ENCODE peak calls at places on chromosome X, in ten cellular contexts. V, Z, M, W, K, G, C, S, J and X are unnamed samples.

GRCh38 chrX:115949900-115950822 is 220.4 kb upstream of the AGTR2 start:
- DNase-seq in W (no peak), J (no peak), M (no peak), S (peak), C (peak), K (peak), Z (peak), G (no peak), V (no peak), X (peak)

GRCh38 chrX:13092455-13092941 is 48.1 kb upstream of the FAM9C start:
- DNase-seq in C (no peak), M (peak), Z (peak), S (peak), G (no peak), K (no peak), J (no peak), W (no peak), V (no peak), X (no peak)

GRCh38 chrX:155027509-155028066 is 944 bp downstream of the FUNDC2 start:
- DNase-seq in W (peak), V (peak), J (no peak), G (peak), M (peak), K (no peak), Z (no peak), C (no peak), S (no peak), X (no peak)

GRCh38 chrX:154761977-154762528 is 611 bp upstream of the DKC1 start:
- DNase-seq in J (no peak), K (no peak), Z (no peak), C (peak), G (no peak), S (no peak), M (no peak), V (peak), W (no peak), X (no peak)

GRCh38 chrX:1883772-1884171 is 268.9 kb downstream of the ASMT start:
- DNase-seq in Z (no peak), K (no peak), S (no peak), W (peak), G (no peak), C (no peak), V (no peak), M (no peak), J (no peak), X (no peak)

GRCh38 chrX:9785944-9786741 is at the start of gene SHROOM2:
- DNase-seq in J (no peak), M (no peak), W (peak), C (peak), K (peak), S (no peak), V (peak), G (no peak), Z (peak), X (peak)

GRCh38 chrX:131818297-131818936 is 204.7 kb upstream of the STK26 start:
- DNase-seq in V (no peak), G (no peak), Z (no peak), W (no peak), K (no peak), M (no peak), C (no peak), S (no peak), J (no peak), X (no peak)

GRCh38 chrX:69163936-69164741 is 1.1 kb downstream of the PJA1 start:
- DNase-seq in K (no peak), G (peak), M (peak), S (no peak), W (peak), C (peak), V (peak), J (no peak), Z (peak), X (peak)

GRCh38 chrX:115058276-115058675 is 40.9 kb upstream of the IL13RA2 start:
- DNase-seq in M (no peak), Z (no peak), G (peak), J (peak), K (no peak), S (no peak), C (no peak), V (no peak), W (peak), X (no peak)

GRCh38 chrX:40010550-40011364 is 87.0 kb downstream of the BCOR start:
- DNase-seq in S (no peak), C (peak), V (no peak), Z (no peak), M (peak), W (no peak), J (no peak), K (peak), G (no peak), X (peak)

GRCh38 chrX:136687457-136687856 is 39.5 kb downstream of the CD40LG start:
- DNase-seq in M (no peak), V (no peak), S (no peak), J (no peak), W (no peak), K (no peak), G (no peak), Z (no peak), C (no peak), X (no peak)

GRCh38 chrX:86066998-86067397 is 19.6 kb upstream of the CHM start:
- DNase-seq in G (no peak), J (no peak), M (no peak), S (no peak), K (no peak), C (peak), W (no peak), V (no peak), Z (no peak), X (peak)

GRCh38 chrX:57286507-57287251 is at the start of gene FAAH2:
- DNase-seq in V (peak), J (no peak), K (peak), G (no peak), S (peak), Z (peak), M (peak), W (peak), C (no peak), X (no peak)

GRCh38 chrX:12332786-12333347 is 194.6 kb downstream of the FRMPD4 start:
- DNase-seq in G (no peak), C (no peak), J (no peak), W (no peak), S (no peak), M (no peak), Z (no peak), V (no peak), K (no peak), X (no peak)

GRCh38 chrX:108699368-108699767 is 37.0 kb downstream of the IRS4 start:
- DNase-seq in Z (no peak), J (no peak), S (no peak), W (peak), K (no peak), V (no peak), M (no peak), C (peak), G (no peak), X (no peak)

GRCh38 chrX:149513713-149514427 is 8.8 kb upstream of the IDS start:
- DNase-seq in J (no peak), K (no peak), G (no peak), V (no peak), W (no peak), C (no peak), Z (no peak), M (no peak), S (no peak), X (no peak)

GRCh38 chrX:40152173-40152705 is 54.5 kb upstream of the BCOR start:
- DNase-seq in W (no peak), M (peak), J (no peak), V (no peak), K (peak), Z (peak), G (no peak), S (peak), C (peak), X (no peak)

GRCh38 chrX:147958316-147958715 is 22.8 kb upstream of the FMR1NB start:
- DNase-seq in J (peak), V (no peak), W (no peak), G (no peak), M (no peak), Z (no peak), K (no peak), C (no peak), S (no peak), X (no peak)

GRCh38 chrX:38175140-38175539 is 45.5 kb downstream of the SRPX start:
- DNase-seq in S (no peak), V (peak), C (peak), K (peak), W (peak), G (no peak), Z (peak), M (no peak), J (no peak), X (peak)

GRCh38 chrX:103254921-103255455 is at the start of gene TCEAL8:
- DNase-seq in G (peak), V (peak), W (peak), C (peak), K (peak), J (peak), Z (peak), S (peak), M (peak), X (peak)

GRCh38 chrX:19563746-19564145 is 48.4 kb upstream of the MAP3K15 start:
- DNase-seq in G (no peak), M (no peak), V (no peak), C (no peak), S (no peak), W (no peak), K (no peak), Z (no peak), J (no peak), X (no peak)

GRCh38 chrX:52346462-52347165 is 22.2 kb upstream of the XAGE2 start:
- DNase-seq in V (no peak), S (no peak), J (no peak), G (no peak), C (no peak), W (no peak), K (no peak), Z (no peak), M (no peak), X (no peak)

GRCh38 chrX:68989456-68989855 is 160.6 kb downstream of the EFNB1 start:
- DNase-seq in V (no peak), C (no peak), K (no peak), W (no peak), G (no peak), J (no peak), M (no peak), S (no peak), Z (no peak), X (no peak)

GRCh38 chrX:105515561-105515960 is 295.1 kb upstream of the TEX13A start:
- DNase-seq in S (no peak), W (no peak), G (no peak), M (no peak), V (no peak), Z (no peak), K (no peak), C (no peak), J (no peak), X (no peak)

GRCh38 chrX:30067677-30068076 is 147.7 kb upstream of the MAGEB2 start:
- DNase-seq in W (no peak), S (no peak), C (no peak), J (no peak), K (no peak), M (no peak), G (no peak), V (no peak), Z (no peak), X (no peak)

GRCh38 chrX:105823092-105823454 is 734 bp downstream of the NRK start:
- DNase-seq in C (peak), G (no peak), S (peak), J (no peak), V (peak), K (no peak), Z (no peak), M (no peak), W (no peak), X (no peak)

GRCh38 chrX:114841051-114841450 is 176.4 kb downstream of the IL13RA2 start:
- DNase-seq in J (no peak), G (no peak), V (no peak), S (no peak), K (no peak), Z (no peak), M (no peak), C (no peak), W (no peak), X (no peak)

GRCh38 chrX:94053575-94053974 is 379.6 kb downstream of the FAM133A start:
- DNase-seq in K (no peak), J (no peak), V (no peak), S (no peak), W (peak), M (no peak), Z (no peak), G (no peak), C (no peak), X (no peak)

GRCh38 chrX:94057385-94057784 is 383.4 kb downstream of the FAM133A start:
- DNase-seq in G (no peak), Z (no peak), V (no peak), W (no peak), K (no peak), J (no peak), C (no peak), S (no peak), M (no peak), X (no peak)

GRCh38 chrX:94058728-94059382 is 384.8 kb downstream of the FAM133A start:
- DNase-seq in G (no peak), C (peak), K (peak), W (peak), Z (no peak), S (no peak), M (no peak), J (no peak), V (peak), X (no peak)
- TF ChIP-seq CTCF in G (no peak), C (peak), K (peak), W (peak), Z (no peak), S (no peak), M (no peak), J (no peak), V (peak), X (peak)

GRCh38 chrX:65536291-65536690 is 1.7 kb upstream of the LAS1L start:
- DNase-seq in K (no peak), V (no peak), M (no peak), G (no peak), Z (no peak), C (no peak), W (no peak), S (no peak), J (no peak), X (no peak)

GRCh38 chrX:65537229-65537628 is 2.6 kb upstream of the LAS1L start:
- DNase-seq in S (no peak), K (no peak), M (no peak), C (no peak), V (no peak), W (no peak), J (no peak), Z (no peak), G (no peak), X (no peak)

GRCh38 chrX:65532016-65532415 is 2.6 kb downstream of the LAS1L start:
- DNase-seq in C (no peak), V (no peak), K (no peak), G (no peak), J (no peak), Z (no peak), M (no peak), W (no peak), S (no peak), X (no peak)

GRCh38 chrX:65528705-65529340 is 5.8 kb downstream of the LAS1L start:
- DNase-seq in W (peak), S (no peak), K (peak), Z (peak), J (no peak), M (peak), G (peak), V (peak), C (peak), X (peak)

DNA sequence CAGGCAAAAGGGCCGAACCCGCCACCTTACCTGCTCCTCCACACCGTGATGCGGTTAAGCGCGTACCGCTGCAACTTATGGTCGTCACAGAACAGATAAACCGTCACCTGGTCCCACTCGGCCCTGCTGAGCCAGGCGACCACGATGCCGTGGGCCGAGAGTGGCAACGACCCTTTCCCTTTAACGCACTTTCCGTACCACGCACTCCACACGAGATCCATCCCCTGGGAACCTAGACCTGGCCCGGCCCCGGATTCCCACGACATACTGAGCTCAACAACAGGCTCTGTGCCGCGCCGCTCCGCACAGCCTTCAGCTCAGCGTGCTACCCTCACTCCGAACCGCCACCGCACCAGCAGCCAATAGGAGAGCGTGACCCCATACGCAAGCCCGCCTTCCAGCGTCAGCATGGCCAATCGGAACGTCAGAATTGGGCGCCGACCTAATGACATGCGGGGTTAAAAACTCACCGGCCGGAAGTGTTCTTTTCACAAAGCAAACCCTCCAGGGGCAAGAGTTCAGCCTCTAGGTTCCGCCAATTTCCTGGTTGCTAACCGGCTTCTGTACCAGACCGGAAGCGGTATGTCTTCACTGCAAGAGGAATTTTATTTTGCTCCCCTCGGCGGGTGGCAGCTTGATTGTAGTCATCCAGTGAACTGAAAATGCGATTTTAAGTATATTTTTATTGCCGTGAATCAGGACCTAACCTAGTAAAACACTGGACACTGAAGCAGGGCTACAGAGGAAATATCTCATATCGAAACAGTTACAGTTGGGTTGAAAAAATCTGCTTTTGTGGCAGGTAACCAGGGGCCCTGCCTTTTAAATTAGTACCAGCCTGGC is at the start of gene LAS1L:
- DNase-seq in W (peak), G (peak), S (peak), C (peak), J (peak), M (peak), K (peak), Z (peak), V (peak), X (peak)
- H3K27ac ChIP-seq in W (peak), G (peak), S (no peak), C (peak), J (peak), M (peak), K (no peak), Z (peak), V (peak), X (peak)

GRCh38 chrX:139932901-139933796 is at the start of gene ATP11C:
- DNase-seq in M (peak), Z (peak), W (peak), V (peak), C (peak), S (peak), J (peak), G (peak), K (peak), X (peak)

GRCh38 chrX:139933904-139934303 is 1.1 kb upstream of the ATP11C start:
- DNase-seq in G (no peak), S (no peak), Z (peak), K (no peak), J (no peak), W (peak), V (no peak), C (no peak), M (no peak), X (no peak)

GRCh38 chrX:139932077-139932900 is 564 bp downstream of the ATP11C start:
- DNase-seq in G (peak), Z (peak), C (peak), V (peak), J (no peak), M (peak), K (no peak), S (peak), W (peak), X (peak)

GRCh38 chrX:139931646-139932076 is 1.2 kb downstream of the ATP11C start:
- DNase-seq in J (no peak), Z (no peak), W (no peak), K (peak), M (peak), G (peak), V (no peak), C (peak), S (no peak), X (no peak)

GRCh38 chrX:139936259-139936658 is 3.4 kb upstream of the ATP11C start:
- DNase-seq in M (no peak), Z (no peak), C (no peak), J (no peak), G (no peak), W (no peak), K (no peak), S (no peak), V (no peak), X (no peak)
- TF ChIP-seq CTCF in M (no peak), Z (no peak), C (no peak), J (no peak), G (no peak), W (no peak), K (peak), S (no peak), V (no peak), X (no peak)

DNA sequence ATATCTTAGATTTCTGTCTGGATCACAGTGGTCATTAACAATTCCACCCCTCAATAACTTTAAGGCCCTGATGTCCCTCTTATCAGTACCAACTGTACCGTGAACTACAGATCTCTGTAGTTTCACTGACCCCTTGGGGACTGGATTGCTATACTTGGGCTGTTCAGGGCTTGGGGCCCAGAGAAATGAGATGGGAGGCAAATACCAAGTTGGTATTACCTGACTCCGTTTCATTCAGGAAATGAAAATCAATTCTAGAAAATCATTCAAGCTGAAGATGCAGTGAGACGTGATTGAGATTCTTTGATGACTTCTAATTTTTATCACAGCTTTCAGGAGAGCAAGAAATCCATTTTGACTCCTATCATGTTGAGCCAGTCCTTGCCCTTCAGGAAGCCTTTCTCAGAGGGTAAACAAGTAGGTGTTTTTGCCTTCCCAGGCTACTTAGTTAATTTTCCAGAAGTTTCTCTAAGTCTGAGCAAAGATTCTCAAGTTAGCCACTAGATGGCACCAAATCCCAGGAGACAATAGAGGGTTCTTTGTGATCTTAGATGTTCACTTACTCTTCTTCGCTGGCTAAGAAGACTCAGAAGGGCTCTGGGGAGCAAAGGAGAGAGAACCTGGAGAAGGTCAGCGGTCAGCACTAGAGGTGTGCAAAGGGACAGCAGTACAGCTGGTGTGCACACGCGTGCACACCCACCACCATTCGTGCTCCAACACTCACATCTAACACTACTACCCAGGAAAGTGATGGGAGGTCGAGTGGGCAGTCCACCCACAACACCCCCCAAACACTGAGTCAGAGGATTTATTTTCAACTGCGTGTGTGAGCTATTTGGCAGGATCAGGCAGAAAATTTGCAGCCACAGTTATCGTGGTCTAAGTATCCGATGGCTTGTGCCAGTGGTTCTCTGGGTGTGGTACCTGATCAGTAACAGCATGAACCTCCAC is 7.4 kb downstream of the HNRNPH2 start:
- DNase-seq in V (peak), Z (no peak), W (peak), K (peak), G (peak), S (no peak), J (peak), M (peak), C (peak), X (peak)
- H3K27ac ChIP-seq in V (peak), Z (no peak), W (peak), K (no peak), G (peak), S (peak), J (peak), M (no peak), C (peak), X (no peak)

GRCh38 chrX:11100281-11101035 is 10.7 kb upstream of the HCCS start:
- DNase-seq in J (peak), C (peak), W (peak), V (peak), Z (peak), M (no peak), K (peak), S (no peak), G (peak), X (peak)
- TF ChIP-seq CTCF in J (peak), C (peak), W (peak), V (peak), Z (peak), M (no peak), K (peak), S (peak), G (peak), X (peak)

DNA sequence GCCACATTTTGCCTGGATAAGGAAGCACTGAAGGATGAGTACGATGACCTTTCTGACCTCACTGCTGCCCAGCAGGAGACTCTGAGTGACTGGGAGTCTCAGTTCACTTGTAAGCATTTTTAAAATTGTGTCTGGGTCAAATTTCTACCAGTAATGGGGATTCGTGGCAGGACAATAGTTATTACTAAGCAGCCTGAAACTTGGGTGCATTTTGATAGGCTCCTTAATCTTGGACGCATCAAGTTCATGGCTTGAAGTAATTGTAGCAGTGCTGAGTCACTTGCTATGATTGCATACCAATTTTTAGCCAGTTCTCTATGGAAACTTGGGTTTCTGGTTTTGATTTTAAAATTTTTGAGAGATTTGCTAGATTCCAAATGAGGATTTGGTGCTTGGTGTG is 4.3 kb downstream of the PGRMC1 start:
- DNase-seq in W (no peak), Z (no peak), V (no peak), S (no peak), K (no peak), J (no peak), M (no peak), G (no peak), C (no peak), X (no peak)
- H3K27ac ChIP-seq in W (no peak), Z (no peak), V (no peak), S (no peak), K (no peak), J (peak), M (no peak), G (no peak), C (peak), X (no peak)